ENCODE peak calls at places on chromosomes 6 and 20, in seven cellular contexts. Q, E, M, F, A, Y and T are unnamed samples.

GRCh38 chr6:13261464-13261994 is 66.8 kb downstream of the TBC1D7 start:
- DNase-seq in Q (no peak), E (no peak), M (no peak), F (no peak), A (no peak), Y (no peak), T (no peak)

GRCh38 chr6:14728396-14729024 is 517.4 kb upstream of the JARID2 start:
- DNase-seq in Q (peak), E (no peak), M (no peak), F (no peak), A (no peak), Y (no peak), T (peak)

GRCh38 chr6:13425971-13426931 is 61.1 kb downstream of the GFOD1 start:
- DNase-seq in Q (peak), E (no peak), M (no peak), F (no peak), A (no peak), Y (no peak), T (peak)

GRCh38 chr20:60087563-60088105 is 129.4 kb downstream of the CDH26 start:
- DNase-seq in Q (no peak), E (no peak), M (no peak), F (no peak), A (no peak), Y (no peak), T (no peak)

GRCh38 chr6:158938811-158939254 is 61.2 kb downstream of the RSPH3 start:
- DNase-seq in Q (peak), E (no peak), M (no peak), F (no peak), A (no peak), Y (no peak), T (peak)

GRCh38 chr6:138576303-138576702 is 77.0 kb upstream of the NHSL1 start:
- DNase-seq in Q (no peak), E (peak), M (peak), F (no peak), A (no peak), Y (no peak), T (no peak)

GRCh38 chr20:28562510-28562898 is 2695.0 kb upstream of the DEFB115 start:
- DNase-seq in Q (peak), E (no peak), M (no peak), F (no peak), A (no peak), Y (no peak), T (peak)

GRCh38 chr6:148414836-148415235 is 72.2 kb downstream of the SASH1 start:
- DNase-seq in Q (peak), E (no peak), M (no peak), F (no peak), A (no peak), Y (no peak), T (peak)

GRCh38 chr6:105587349-105588115 is 184.7 kb upstream of the PREP start:
- DNase-seq in Q (peak), E (no peak), M (no peak), F (no peak), A (no peak), Y (no peak), T (peak)